ENCODE peak calls at places on chromosomes 3 and 15, in four cellular contexts. C, F, P and X are unnamed samples.

GRCh38 chr15:39599871-39600270 is 19.0 kb downstream of the THBS1 start:
- DNase-seq in C (no peak), P (no peak), F (no peak), X (no peak)

GRCh38 chr3:82163907-82164520 is 402.6 kb upstream of the GBE1 start:
- DNase-seq in F (no peak), C (peak), P (no peak), X (no peak)

GRCh38 chr3:44104668-44105321 is 136.9 kb upstream of the TOPAZ1 start:
- DNase-seq in P (no peak), F (no peak), C (peak), X (peak)

GRCh38 chr3:151437906-151438305 is 23.0 kb downstream of the IGSF10 start:
- DNase-seq in P (no peak), F (no peak), C (no peak), X (no peak)

GRCh38 chr3:148758303-148758884 is 60.7 kb downstream of the AGTR1 start:
- DNase-seq in F (no peak), C (no peak), P (no peak), X (no peak)

GRCh38 chr3:15148614-15149013 is 49.7 kb upstream of the RBSN start:
- DNase-seq in C (peak), P (no peak), F (peak), X (no peak)

GRCh38 chr15:26838742-26839460 is 28.0 kb upstream of the GABRA5 start:
- DNase-seq in C (peak), F (no peak), P (peak), X (no peak)

GRCh38 chr3:111862415-111862814 is 3.4 kb downstream of the PHLDB2 start:
- DNase-seq in F (no peak), C (no peak), P (no peak), X (no peak)

GRCh38 chr3:119555309-119555735 is 4.1 kb downstream of the CD80 start:
- DNase-seq in F (no peak), C (no peak), P (no peak), X (no peak)

GRCh38 chr15:100259266-100259665 is 82.5 kb downstream of the ADAMTS17 start:
- DNase-seq in P (no peak), C (no peak), F (no peak), X (no peak)

GRCh38 chr3:25235471-25235870 is 192.6 kb upstream of the RARB start:
- DNase-seq in F (no peak), C (no peak), P (no peak), X (no peak)

GRCh38 chr15:29039466-29040366 is 153.9 kb downstream of the APBA2 start:
- DNase-seq in C (no peak), F (no peak), P (no peak), X (peak)

GRCh38 chr3:113264741-113265140 is 53.4 kb downstream of the BOC start:
- DNase-seq in P (no peak), F (no peak), C (no peak), X (no peak)

GRCh38 chr3:133447751-133448477 is 48.1 kb downstream of the BFSP2 start:
- DNase-seq in P (no peak), F (no peak), C (no peak), X (no peak)

GRCh38 chr15:85755471-85755870 is 39.3 kb downstream of the KLHL25 start:
- DNase-seq in C (no peak), P (no peak), F (no peak), X (no peak)

GRCh38 chr3:188442430-188442829 is 288.5 kb downstream of the LPP start:
- DNase-seq in F (no peak), C (no peak), P (no peak), X (no peak)

GRCh38 chr3:61521229-61521628 is 40.1 kb upstream of the PTPRG start:
- DNase-seq in P (no peak), C (no peak), F (no peak), X (peak)

GRCh38 chr3:179071161-179071568 is 444 bp downstream of the ZMAT3 start:
- DNase-seq in C (peak), F (peak), P (no peak), X (no peak)

GRCh38 chr3:56879453-56880224 is 77.9 kb upstream of the ARHGEF3 start:
- DNase-seq in P (no peak), C (no peak), F (no peak), X (no peak)
- TF ChIP-seq PBX3 in P (no peak), C (no peak), F (no peak), X (no peak)

DNA sequence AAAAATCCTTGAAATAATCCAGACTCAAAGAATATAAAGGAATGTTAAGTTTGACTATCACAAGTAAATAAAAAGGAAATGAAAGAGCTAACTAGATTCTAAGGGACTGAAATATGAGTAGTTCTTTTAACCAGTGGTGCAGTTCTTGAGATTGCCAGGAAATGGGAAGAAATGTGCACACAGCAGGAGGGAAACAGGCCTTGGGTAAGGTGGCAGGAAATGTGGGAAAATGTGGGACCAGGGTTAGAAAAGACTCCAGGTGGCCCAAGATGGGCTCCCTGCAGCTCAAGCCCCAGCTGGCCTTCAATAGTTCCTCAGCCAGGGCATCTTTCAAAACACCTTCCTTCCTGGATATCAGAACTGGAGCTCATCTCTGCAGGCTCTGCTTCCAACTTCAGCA is 181.3 kb downstream of the ISL2 start:
- DNase-seq in P (no peak), F (no peak), C (no peak), X (no peak)
- TF ChIP-seq PBX3 in P (no peak), F (no peak), C (no peak), X (no peak)

GRCh38 chr15:25783134-25783533 is 80.0 kb downstream of the ATP10A start:
- DNase-seq in C (no peak), P (no peak), F (no peak), X (no peak)

GRCh38 chr15:25784876-25785642 is 78.1 kb downstream of the ATP10A start:
- DNase-seq in P (no peak), F (no peak), C (no peak), X (no peak)

GRCh38 chr15:25785643-25786029 is 77.5 kb downstream of the ATP10A start:
- DNase-seq in C (no peak), F (no peak), P (no peak), X (no peak)

GRCh38 chr15:25784141-25784540 is 79.0 kb downstream of the ATP10A start:
- DNase-seq in F (no peak), P (no peak), C (no peak), X (no peak)

GRCh38 chr15:25783607-25784131 is 79.5 kb downstream of the ATP10A start:
- DNase-seq in P (no peak), F (no peak), C (peak), X (no peak)
- TF ChIP-seq PBX3 in P (no peak), F (no peak), C (no peak), X (no peak)

GRCh38 chr15:31215490-31216209 is 111.0 kb upstream of the KLF13 start:
- DNase-seq in F (peak), C (peak), P (peak), X (no peak)
- TF ChIP-seq PBX3 in F (no peak), C (no peak), P (no peak), X (no peak)

GRCh38 chr3:100615684-100616083 is 6.3 kb downstream of the ADGRG7 start:
- DNase-seq in F (no peak), C (no peak), P (no peak), X (no peak)
- TF ChIP-seq PBX3 in F (no peak), C (no peak), P (no peak), X (no peak)

DNA sequence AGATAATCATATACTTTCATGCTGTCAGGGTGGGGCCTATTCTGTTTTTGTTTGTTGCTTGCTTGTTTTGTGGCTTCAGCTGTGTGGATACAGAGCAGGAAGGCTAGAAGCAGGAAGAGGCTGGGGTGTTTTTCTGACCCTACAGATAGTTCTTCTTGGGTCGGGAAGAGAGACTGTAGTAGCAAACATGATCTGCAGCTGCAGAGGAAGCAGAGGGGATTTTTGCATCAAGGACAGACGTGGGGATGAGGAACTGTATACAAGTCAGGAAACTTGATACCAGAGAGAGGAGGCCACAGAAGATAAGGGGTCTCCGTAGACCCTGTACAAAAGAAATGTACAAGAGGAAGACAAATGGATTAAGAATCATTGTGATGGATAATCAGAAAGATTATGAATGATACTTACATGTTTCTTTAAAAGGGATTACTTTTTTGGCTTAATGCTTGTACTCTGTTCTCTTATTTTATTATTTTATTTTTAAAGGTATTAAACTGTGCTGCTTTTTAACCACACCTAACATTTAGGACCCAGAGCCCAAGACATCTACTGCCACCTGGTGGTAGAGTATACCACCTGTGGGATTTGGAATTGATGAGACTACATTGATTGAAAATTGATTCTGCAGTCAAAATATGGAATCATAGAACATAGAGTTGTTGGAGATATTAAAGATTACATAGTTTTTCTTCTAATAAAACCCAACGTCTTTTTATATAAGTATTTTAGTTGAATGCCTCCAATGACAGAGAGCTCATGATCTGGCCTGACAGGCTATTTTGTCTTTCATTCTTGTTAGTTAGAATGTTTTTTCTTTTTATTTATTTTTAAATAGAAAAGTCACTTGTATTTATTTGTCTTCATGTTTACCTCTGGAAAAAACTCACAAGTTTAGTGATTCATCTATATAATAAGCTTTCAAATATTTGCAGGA is 87.3 kb upstream of the ROPN1 start:
- DNase-seq in F (peak), C (peak), P (peak), X (no peak)
- TF ChIP-seq PBX3 in F (no peak), C (no peak), P (no peak), X (no peak)